ENCODE peak calls at places on chromosomes 6 and 20, in four cellular contexts. C, O, G and Z are unnamed samples.
A peak's percentile ranks its signal among the peaks of the same experiment; 100 is the strongest.

GRCh38 chr20:5945963-5946362 is 4.4 kb downstream of the TRMT6 start:
- DNase-seq in C (no peak), O (peak; percentile 93), G (no peak), Z (no peak)

GRCh38 chr6:170344631-170345576 is 38.3 kb downstream of the FAM120B start:
- DNase-seq in C (no peak), O (peak; percentile 61), G (peak; percentile 90), Z (no peak)

GRCh38 chr6:30944051-30944450 is 3.3 kb downstream of the MUCL3 start:
- DNase-seq in C (no peak), O (no peak), G (no peak), Z (no peak)

GRCh38 chr6:2275207-2275891 is 29.9 kb upstream of the GMDS start:
- DNase-seq in C (no peak), O (peak; percentile 72), G (peak; percentile 68), Z (no peak)

GRCh38 chr6:135972586-135972985 is 121.1 kb downstream of the PDE7B start:
- DNase-seq in C (no peak), O (no peak), G (no peak), Z (no peak)

GRCh38 chr6:116779569-116780164 is 14.1 kb upstream of the FAM162B start:
- DNase-seq in C (peak; percentile 47), O (peak; percentile 36), G (peak; percentile 54), Z (no peak)

GRCh38 chr6:7196019-7196402 is 88.2 kb downstream of the RREB1 start:
- DNase-seq in C (no peak), O (no peak), G (no peak), Z (no peak)

GRCh38 chr20:62311150-62311549 is 8.4 kb downstream of the ADRM1 start:
- DNase-seq in C (no peak), O (no peak), G (no peak), Z (no peak)

GRCh38 chr20:11018668-11019170 is 344.9 kb upstream of the JAG1 start:
- DNase-seq in C (no peak), O (no peak), G (peak; percentile 12), Z (peak; percentile 32)

GRCh38 chr6:124487778-124488431 is 474.3 kb upstream of the RNF217 start:
- DNase-seq in C (no peak), O (peak; percentile 6), G (no peak), Z (no peak)

GRCh38 chr6:149484733-149485700 is at the start of gene ZC3H12D:
- DNase-seq in C (no peak), O (peak; percentile 33), G (peak; percentile 51), Z (peak; percentile 59)

GRCh38 chr20:63531686-63532448 is 5.3 kb downstream of the PTK6 start:
- DNase-seq in C (peak; percentile 44), O (no peak), G (no peak), Z (no peak)

GRCh38 chr20:63527184-63527583 is 6.6 kb downstream of the PPDPF start:
- DNase-seq in C (no peak), O (no peak), G (no peak), Z (no peak)

GRCh38 chr20:63529861-63530787 is 7.1 kb downstream of the PTK6 start:
- DNase-seq in C (no peak), O (no peak), G (no peak), Z (no peak)

GRCh38 chr20:63530788-63531160 is 6.4 kb downstream of the PTK6 start:
- DNase-seq in C (no peak), O (no peak), G (no peak), Z (peak; percentile 29)

GRCh38 chr20:63529180-63529860 is 7.9 kb downstream of the PTK6 start:
- DNase-seq in C (no peak), O (no peak), G (no peak), Z (no peak)
- H3K56ac ChIP-seq in C (no peak overlapping the region), O (no peak overlapping the region), G (no peak overlapping the region), Z (no peak overlapping the region)

GRCh38 chr20:41174373-41174772 is 37.0 kb downstream of the PLCG1 start:
- DNase-seq in C (peak; percentile 30), O (no peak), G (no peak), Z (peak; percentile 10)
- H3K4me1 ChIP-seq in C (no peaks in the 10 kb centered on the region), O (peaks cover 43% of the 10 kb centered on the region), G (no peaks in the 10 kb centered on the region), Z (peaks cover 3% of the 10 kb centered on the region)

DNA sequence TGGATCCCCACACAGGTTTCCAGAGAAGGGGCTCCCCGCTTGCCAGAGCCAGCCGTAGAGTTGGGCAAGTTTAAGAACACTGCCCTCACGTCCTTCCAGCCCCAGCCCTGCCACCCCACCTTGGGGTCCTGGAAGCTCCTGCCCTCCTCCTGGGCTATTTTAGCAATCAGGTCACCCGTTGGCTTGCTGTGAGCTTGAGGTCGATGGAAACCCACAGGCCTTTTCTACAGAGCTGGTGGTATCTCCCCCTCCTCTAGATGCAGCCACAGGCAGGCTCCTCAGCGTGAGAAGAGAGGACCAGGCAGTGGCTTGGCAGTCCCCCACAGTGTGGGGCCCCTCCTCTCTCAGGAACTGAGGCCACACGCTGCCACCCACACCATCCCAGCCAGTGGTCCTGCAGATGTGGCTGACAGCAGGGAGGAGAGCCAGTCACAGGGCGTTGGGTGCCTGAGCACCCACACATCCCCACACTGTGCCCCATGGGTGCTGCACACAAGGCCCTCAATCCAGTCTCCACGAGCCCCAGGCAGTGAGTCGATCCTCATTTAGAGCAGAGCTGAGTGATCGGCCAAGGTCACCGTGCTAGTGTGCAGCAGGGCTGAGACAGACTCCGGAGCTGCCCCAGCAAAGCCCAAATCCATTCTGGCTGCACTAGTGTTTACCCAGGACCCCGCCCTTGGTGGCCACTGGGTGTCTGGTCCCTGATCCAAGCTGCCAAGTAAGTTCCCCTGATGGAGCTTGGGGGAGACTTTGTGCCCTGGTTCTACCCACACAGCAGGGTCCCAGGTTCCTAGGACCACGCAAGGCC is 9.2 kb downstream of the C20orf203 start:
- DNase-seq in C (no peak), O (no peak), G (no peak), Z (no peak)
- H3K56ac ChIP-seq in C (no peak overlapping the region), O (no peak overlapping the region), G (no peak overlapping the region), Z (no peak overlapping the region)

GRCh38 chr6:3873051-3873450 is 23.9 kb downstream of the FAM50B start:
- DNase-seq in C (no peak), O (no peak), G (no peak), Z (no peak)
- H3K4me1 ChIP-seq in C (peaks cover 3% of the 10 kb centered on the region), O (peaks cover 2% of the 10 kb centered on the region), G (no peaks in the 10 kb centered on the region), Z (peaks cover 3% of the 10 kb centered on the region)

DNA sequence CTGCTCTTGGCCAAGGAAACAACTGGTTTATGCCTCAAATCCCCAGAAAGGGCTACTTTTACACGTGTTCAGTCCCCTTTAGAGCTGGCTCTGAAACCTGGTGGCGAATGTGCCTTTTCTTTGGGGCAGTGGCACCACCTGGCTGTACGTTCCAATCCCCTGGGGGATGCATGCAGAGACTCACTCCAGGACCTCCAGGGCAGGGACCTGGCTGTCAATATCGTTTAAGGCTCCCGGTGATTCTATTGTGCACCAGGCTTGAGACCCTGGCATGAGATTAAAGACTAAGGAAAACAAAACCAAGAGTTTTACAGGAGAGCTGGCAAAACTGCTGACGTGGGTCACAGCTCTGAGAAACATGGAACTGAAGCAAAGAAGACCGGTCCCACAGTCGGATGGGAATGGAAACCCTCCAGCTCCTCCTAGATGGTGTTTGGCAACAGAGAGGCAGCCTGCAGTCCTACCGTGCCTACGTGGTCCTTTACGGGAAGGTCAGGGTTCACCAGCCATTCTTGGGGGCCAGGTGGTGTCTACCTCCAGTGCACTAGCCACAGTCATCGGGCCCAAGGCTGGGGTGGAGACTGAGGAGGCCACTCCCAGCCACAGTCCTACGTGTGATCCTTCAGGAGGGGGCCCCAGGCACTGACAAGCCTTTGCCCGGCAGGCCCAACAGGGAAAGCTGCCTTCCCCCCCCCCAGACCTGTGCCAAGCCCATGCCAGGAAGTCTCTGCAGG is 203.3 kb upstream of the CST7 start:
- DNase-seq in C (no peak), O (no peak), G (no peak), Z (peak; percentile 17)
- H3K56ac ChIP-seq in C (no peak overlapping the region), O (no peak overlapping the region), G (peak overlapping the region; percentile 11), Z (no peak overlapping the region)

DNA sequence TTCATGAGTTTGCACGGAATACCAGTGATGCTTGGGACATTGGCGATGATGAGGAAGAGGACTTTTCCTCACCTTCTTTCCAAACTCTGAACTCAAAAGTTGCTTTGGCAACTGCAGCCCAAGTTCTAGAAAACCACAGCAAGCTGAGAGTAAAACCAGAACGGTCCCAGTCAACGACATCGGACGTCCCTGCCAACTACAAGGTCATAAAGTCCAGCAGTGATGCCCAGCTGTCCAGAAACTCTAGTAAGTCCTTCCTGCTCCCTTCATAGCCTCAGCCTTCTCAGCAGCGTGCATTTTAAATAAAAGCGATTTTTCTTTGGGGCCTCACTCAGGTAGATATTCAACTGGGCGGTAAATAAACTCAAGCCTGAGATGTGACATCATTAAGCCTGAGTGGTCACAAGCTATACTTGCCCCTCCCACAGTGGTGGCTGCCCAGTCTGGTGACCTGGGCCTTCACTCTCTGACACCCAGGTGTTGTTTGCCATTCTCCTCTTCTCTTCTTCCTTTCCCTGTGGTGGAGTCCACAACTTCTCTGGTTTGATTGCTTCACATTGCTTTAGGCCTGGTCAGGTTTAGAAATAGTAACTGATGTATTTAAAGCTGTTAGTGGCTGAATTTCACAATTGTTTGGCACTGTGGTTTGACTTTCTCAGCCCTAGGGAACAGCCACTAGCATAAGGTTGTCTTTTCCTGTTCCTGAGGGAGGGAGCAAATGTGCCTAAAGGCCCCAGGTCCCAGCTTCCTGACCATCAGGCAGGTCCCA is 21.6 kb upstream of the TMEM217 start:
- DNase-seq in C (no peak), O (peak; percentile 70), G (no peak), Z (no peak)
- H3K4me1 ChIP-seq in C (no peaks in the 10 kb centered on the region), O (peaks cover 25% of the 10 kb centered on the region), G (no peaks in the 10 kb centered on the region), Z (no peaks in the 10 kb centered on the region)

DNA sequence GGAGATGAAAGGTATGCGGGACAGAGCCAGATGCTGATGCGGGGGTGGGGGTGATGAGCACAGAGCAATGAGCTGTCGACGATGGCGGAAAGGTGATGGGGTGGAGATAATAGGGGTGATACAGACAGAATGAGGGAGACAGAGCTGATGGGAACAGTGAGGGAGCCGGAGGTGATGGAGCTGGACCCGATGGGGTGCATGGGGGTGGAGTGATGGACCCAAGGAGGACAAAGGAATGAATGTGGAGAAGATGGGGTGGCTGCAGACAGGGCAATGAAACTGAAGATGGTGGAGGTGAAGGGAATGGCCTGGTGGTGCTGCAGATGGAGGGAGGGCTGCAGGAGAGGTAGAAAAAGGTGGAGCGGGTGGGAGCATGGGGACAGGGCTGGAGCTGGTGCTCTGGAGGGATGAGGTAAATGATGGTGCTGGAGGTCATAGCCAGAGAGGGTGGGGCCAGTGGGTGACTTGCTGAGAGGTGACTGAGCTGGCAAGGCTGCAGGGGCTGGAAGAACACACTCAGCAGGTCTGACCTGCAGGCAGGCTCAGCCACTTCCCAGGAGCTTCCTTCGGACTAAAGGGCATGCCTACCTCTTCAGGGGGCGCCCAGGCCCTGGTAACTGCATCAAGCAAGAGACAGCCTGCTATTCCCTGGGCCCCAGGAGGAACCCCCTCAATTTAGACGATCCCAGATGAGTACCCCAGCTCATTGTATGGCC is 6.0 kb upstream of the FOXS1 start:
- DNase-seq in C (no peak), O (no peak), G (no peak), Z (no peak)
- H3K56ac ChIP-seq in C (no peak overlapping the region), O (no peak overlapping the region), G (no peak overlapping the region), Z (no peak overlapping the region)

GRCh38 chr6:111842891-111843290 is 30.4 kb downstream of the FYN start:
- DNase-seq in C (no peak), O (peak; percentile 34), G (no peak), Z (no peak)
- H3K4me1 ChIP-seq in C (peaks cover 26% of the 10 kb centered on the region), O (peaks cover 21% of the 10 kb centered on the region), G (peaks cover 19% of the 10 kb centered on the region), Z (peaks cover 21% of the 10 kb centered on the region)

DNA sequence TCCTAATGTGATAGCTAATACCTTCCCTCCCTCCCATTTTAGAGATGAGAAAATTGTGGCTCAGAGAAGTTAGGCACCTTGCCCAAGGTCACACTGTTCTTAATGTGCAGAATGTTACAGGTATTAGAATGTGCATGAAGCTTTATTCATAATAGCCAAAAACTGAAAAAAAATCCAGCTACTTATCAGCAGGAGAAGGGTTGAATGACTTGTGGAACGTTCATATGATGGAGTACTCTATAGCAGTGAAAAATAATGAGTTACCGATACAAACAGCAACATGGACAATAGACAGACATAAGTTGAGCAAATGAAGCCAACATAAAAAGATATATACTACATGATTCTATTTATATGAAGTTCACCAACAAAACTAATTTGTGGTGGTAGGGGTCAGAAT is 37.7 kb upstream of the ZFAND3 start:
- DNase-seq in C (no peak), O (no peak), G (no peak), Z (no peak)
- H3K56ac ChIP-seq in C (no peak overlapping the region), O (no peak overlapping the region), G (no peak overlapping the region), Z (no peak overlapping the region)